ENCODE peak calls at places on chromosomes 6 and 20, in five cellular contexts. C is GM12878, I is K562, X is H1, S is HepG2. M is an unnamed sample. For H3K9me3, the result is how much of the 10 kb centered on the place peaks cover.

GRCh38 chr6:99348823-99349619 is 453 bp downstream of the FAXC start:
- DNase-seq in C (no peak), X (peak), I (no peak), S (no peak), M (no peak)

GRCh38 chr20:8808180-8808535 is 260.7 kb upstream of the PLCB4 start:
- DNase-seq in S (no peak), X (no peak), C (no peak), I (no peak), M (no peak)

GRCh38 chr6:43970068-43970912 is 157.0 kb downstream of the MRPL14 start:
- DNase-seq in X (peak), I (no peak), S (no peak), C (no peak), M (no peak)

GRCh38 chr6:1079525-1079924 is 232.4 kb upstream of the FOXQ1 start:
- DNase-seq in S (no peak), C (no peak), X (no peak), I (no peak), M (no peak)

GRCh38 chr20:46699651-46700359 is 9.6 kb upstream of the SLC2A10 start:
- DNase-seq in S (peak), I (peak), C (no peak), X (no peak), M (no peak)

GRCh38 chr6:20906938-20907337 is 372.7 kb downstream of the CDKAL1 start:
- DNase-seq in C (no peak), S (no peak), X (no peak), I (no peak), M (no peak)

GRCh38 chr6:83151114-83151513 is 42.0 kb downstream of the PGM3 start:
- DNase-seq in X (no peak), S (no peak), I (no peak), C (no peak), M (no peak)

GRCh38 chr20:44720994-44721784 is 6.0 kb downstream of the CCN5 start:
- DNase-seq in X (no peak), C (no peak), S (no peak), I (no peak), M (peak)

GRCh38 chr6:20699402-20699801 is 165.1 kb downstream of the CDKAL1 start:
- DNase-seq in I (no peak), C (no peak), X (no peak), S (no peak), M (no peak)

GRCh38 chr6:146865756-146866266 is 267.0 kb downstream of the ADGB start:
- DNase-seq in S (no peak), I (no peak), X (no peak), C (no peak), M (no peak)

GRCh38 chr6:155038104-155038503 is 43.0 kb downstream of the TIAM2 start:
- DNase-seq in S (no peak), C (no peak), X (peak), I (no peak), M (no peak)

GRCh38 chr6:168950500-168951223 is 303.0 kb downstream of the THBS2 start:
- DNase-seq in I (no peak), C (no peak), X (no peak), S (no peak), M (no peak)

GRCh38 chr20:19738936-19739335 is 19.1 kb upstream of the RIN2 start:
- DNase-seq in X (no peak), I (no peak), C (no peak), S (no peak), M (no peak)

GRCh38 chr6:32785781-32786533 is 22.6 kb upstream of the HLA-DQB2 start:
- DNase-seq in X (peak), I (peak), S (peak), C (peak), M (peak)

GRCh38 chr6:63844287-63844686 is 208.7 kb downstream of the PHF3 start:
- DNase-seq in X (no peak), C (no peak), I (no peak), S (no peak), M (no peak)

GRCh38 chr6:170091639-170092579 is 199.0 kb downstream of the DLL1 start:
- DNase-seq in X (peak), S (no peak), C (no peak), I (no peak), M (no peak)

GRCh38 chr6:19554356-19555225 is 282.6 kb upstream of the ID4 start:
- DNase-seq in C (no peak), S (no peak), I (no peak), X (no peak), M (no peak)

GRCh38 chr6:29230666-29231065 is 60.0 kb downstream of the OR2J2 start:
- DNase-seq in X (no peak), I (no peak), S (no peak), C (no peak), M (no peak)

GRCh38 chr20:15359056-15359455 is 1021.6 kb upstream of the FLRT3 start:
- DNase-seq in C (no peak), S (no peak), X (no peak), I (no peak), M (no peak)

GRCh38 chr20:46128310-46129151 is 10.4 kb downstream of the CD40 start:
- DNase-seq in C (no peak), S (peak), I (peak), X (peak), M (no peak)

GRCh38 chr6:113411006-113411405 is 446.1 kb upstream of the MARCKS start:
- DNase-seq in C (no peak), I (no peak), X (no peak), S (peak), M (no peak)

DNA sequence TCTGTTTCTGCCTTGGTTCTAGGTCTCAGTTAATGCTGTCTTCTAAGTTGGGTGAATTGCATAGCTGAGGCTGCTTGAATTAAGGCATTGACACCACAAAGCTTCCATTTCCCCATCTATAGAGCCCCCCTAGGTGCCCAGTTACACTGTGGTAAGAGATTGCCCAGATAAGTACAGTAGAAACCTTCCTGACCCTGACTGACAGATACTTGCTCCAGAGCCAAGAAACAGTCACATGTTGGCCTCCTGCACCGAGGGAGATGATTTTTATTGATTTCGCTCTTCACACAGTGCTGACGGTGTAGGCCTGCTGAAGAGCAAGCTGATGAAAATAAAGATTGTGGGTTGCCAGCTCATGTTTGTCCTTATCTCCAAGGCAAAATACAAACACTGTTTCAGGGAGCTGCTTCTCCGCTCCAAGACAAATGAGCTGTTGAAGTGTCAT is 67.9 kb downstream of the TRMT11 start:
- DNase-seq in I (peak), X (no peak), S (no peak), C (no peak), M (no peak)
- TF ChIP-seq ZNF274 in I (no peak), X (no peak), S (no peak), C (no peak), M (no peak)

GRCh38 chr6:25130518-25130917 is 148.7 kb upstream of the CARMIL1 start:
- DNase-seq in X (no peak), I (no peak), S (no peak), C (no peak), M (no peak)
- H3K9me3 ChIP-seq in X (under half), I (under half), S (under half), C (under half), M (under half)

DNA sequence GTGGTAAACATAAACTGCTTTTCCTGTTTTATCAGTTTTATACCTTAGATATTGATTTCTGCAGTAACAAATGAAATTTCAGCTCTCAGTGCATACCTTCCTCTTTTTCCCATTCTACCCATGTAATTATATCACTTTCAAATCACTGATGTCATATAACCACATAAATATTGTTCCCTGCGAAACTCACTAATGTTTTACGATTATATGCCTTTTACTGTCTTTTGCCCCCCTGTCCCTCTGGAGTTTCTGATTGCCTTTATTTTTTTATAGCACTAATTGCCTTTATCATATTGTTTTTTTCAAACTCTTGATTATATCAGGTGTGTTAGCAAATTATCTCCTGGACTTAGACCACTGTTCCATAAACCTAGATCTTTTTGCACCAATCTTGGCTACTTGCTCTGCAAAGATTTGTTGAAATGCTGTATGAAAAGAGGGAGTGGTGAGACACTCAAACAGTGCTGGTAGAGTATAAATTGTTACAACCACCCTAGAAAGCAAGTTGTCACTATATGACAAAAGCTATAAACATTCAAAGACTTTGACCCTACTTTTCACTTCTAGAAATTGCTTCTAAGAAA is 29.6 kb upstream of the EDN1 start:
- DNase-seq in C (no peak), X (no peak), S (no peak), I (no peak), M (no peak)
- TF ChIP-seq JUND in C (no peak), X (no peak), S (no peak), I (no peak), M (no peak)

GRCh38 chr6:139927236-139927635 is 552.8 kb upstream of the CITED2 start:
- DNase-seq in I (peak), X (no peak), C (no peak), S (no peak), M (no peak)

GRCh38 chr6:139927742-139928305 is 553.4 kb upstream of the CITED2 start:
- DNase-seq in X (no peak), S (no peak), C (no peak), I (peak), M (no peak)

GRCh38 chr6:139931746-139932145 is 557.3 kb upstream of the CITED2 start:
- DNase-seq in X (no peak), C (no peak), I (no peak), S (no peak), M (no peak)

GRCh38 chr6:139926711-139927110 is 552.3 kb upstream of the CITED2 start:
- DNase-seq in X (no peak), C (no peak), S (no peak), I (no peak), M (no peak)

GRCh38 chr6:139932671-139933070 is 558.2 kb upstream of the CITED2 start:
- DNase-seq in C (no peak), I (no peak), S (no peak), X (no peak), M (no peak)
- TF ChIP-seq ZNF274 in C (no peak), I (no peak), S (no peak), X (no peak), M (no peak)

DNA sequence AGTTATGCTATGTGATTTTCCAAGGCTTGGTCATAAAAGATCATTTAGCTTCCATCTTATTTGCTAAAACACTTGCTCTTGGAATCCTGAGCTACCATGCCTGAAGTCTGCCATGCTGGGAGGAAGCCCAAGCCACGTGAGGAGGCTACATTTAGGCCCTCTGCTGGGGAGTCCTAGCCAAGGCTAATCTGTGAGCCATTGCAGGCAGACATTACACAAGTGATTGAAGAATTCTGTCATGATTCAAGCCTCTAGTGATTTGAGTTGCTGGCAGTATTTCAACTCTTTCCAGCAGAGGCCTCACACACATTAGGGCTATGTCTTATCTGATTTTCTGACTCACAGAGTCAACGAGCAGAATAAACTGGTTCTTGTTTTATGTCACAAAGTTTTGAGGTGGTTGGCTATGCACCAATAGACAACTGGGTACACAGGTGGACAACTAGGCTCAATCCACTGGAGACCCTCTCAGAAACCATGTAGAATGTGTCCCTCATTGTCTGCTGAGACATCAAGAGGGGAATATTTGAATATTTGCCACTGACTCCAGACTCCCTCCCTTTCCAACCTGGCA is 227.2 kb upstream of the SULF2 start:
- DNase-seq in X (no peak), I (no peak), C (no peak), S (peak), M (no peak)
- H3K9me3 ChIP-seq in X (under half), I (under half), C (under half), S (under half), M (under half)

GRCh38 chr6:157762636-157763035 is 60.4 kb upstream of the SNX9 start:
- DNase-seq in C (no peak), I (peak), X (no peak), S (peak), M (no peak)
- TF ChIP-seq JUND in C (no peak), I (no peak), X (no peak), S (no peak), M (no peak)

GRCh38 chr20:6411651-6412050 is 288.8 kb upstream of the FERMT1 start:
- DNase-seq in I (no peak), C (no peak), X (no peak), S (no peak), M (no peak)
- TF ChIP-seq ZNF274 in I (no peak), C (no peak), X (no peak), S (no peak), M (no peak)

GRCh38 chr6:30857537-30857936 is 26.8 kb upstream of the DDR1 start:
- DNase-seq in X (no peak), C (peak), I (peak), S (no peak), M (no peak)

GRCh38 chr6:30864325-30864724 is 20.0 kb upstream of the DDR1 start:
- DNase-seq in I (peak), S (no peak), X (no peak), C (no peak), M (no peak)

GRCh38 chr6:30855429-30856069 is 28.8 kb upstream of the DDR1 start:
- DNase-seq in X (no peak), S (peak), C (no peak), I (no peak), M (no peak)

GRCh38 chr6:30862156-30862875 is 22.0 kb upstream of the DDR1 start:
- DNase-seq in I (peak), S (no peak), C (no peak), X (no peak), M (no peak)

GRCh38 chr6:30861257-30862048 is 22.9 kb upstream of the DDR1 start:
- DNase-seq in I (no peak), C (no peak), S (no peak), X (no peak), M (no peak)
- H3K9me3 ChIP-seq in I (under half), C (under half), S (under half), X (under half), M (under half)

GRCh38 chr20:11919571-11919970 is 1.9 kb downstream of the BTBD3 start:
- DNase-seq in C (no peak), X (no peak), I (no peak), S (no peak), M (no peak)

GRCh38 chr20:11918280-11918952 is 723 bp downstream of the BTBD3 start:
- DNase-seq in X (no peak), C (no peak), I (no peak), S (no peak), M (no peak)

GRCh38 chr20:11917663-11918062 is at the start of gene BTBD3:
- DNase-seq in X (no peak), C (no peak), S (no peak), I (no peak), M (no peak)

GRCh38 chr20:11920083-11920482 is 2.4 kb downstream of the BTBD3 start:
- DNase-seq in X (no peak), C (no peak), I (no peak), S (no peak), M (no peak)

GRCh38 chr20:11919046-11919445 is 1.4 kb downstream of the BTBD3 start:
- DNase-seq in S (no peak), I (no peak), X (no peak), C (no peak), M (no peak)
- TF ChIP-seq JUND in S (no peak), I (no peak), X (no peak), C (no peak), M (no peak)